ENCODE peak calls at places on chromosomes 6 and 20, in seven cellular contexts. I, Q, J, A, R, L and Y are unnamed samples.

GRCh38 chr20:32527447-32528055 is 57.6 kb downstream of the NOL4L start:
- DNase-seq in I (peak; percentile 59), Q (no peak), J (no peak), A (no peak), R (peak; percentile 39), L (no peak), Y (no peak)

GRCh38 chr6:127120109-127120786 is 1.8 kb downstream of the RSPO3 start:
- DNase-seq in I (peak; percentile 70), Q (no peak), J (no peak), A (peak; percentile 48), R (peak; percentile 37), L (no peak), Y (no peak)

GRCh38 chr20:39897781-39898466 is 791.1 kb downstream of the MAFB start:
- DNase-seq in I (no peak), Q (no peak), J (peak; percentile 72), A (no peak), R (no peak), L (no peak), Y (no peak)

GRCh38 chr20:4233520-4233919 is 218.2 kb upstream of the RNF24 start:
- DNase-seq in I (no peak), Q (no peak), J (no peak), A (no peak), R (no peak), L (no peak), Y (no peak)

GRCh38 chr6:70241991-70242420 is 60.9 kb downstream of the COL9A1 start:
- DNase-seq in I (peak; percentile 36), Q (no peak), J (no peak), A (no peak), R (no peak), L (no peak), Y (no peak)

GRCh38 chr20:46954490-46955038 is 59.9 kb downstream of the EYA2 start:
- DNase-seq in I (no peak), Q (peak; percentile 98), J (peak; percentile 99), A (no peak), R (no peak), L (peak; percentile 86), Y (no peak)

GRCh38 chr6:4599924-4600323 is 176.3 kb upstream of the CDYL start:
- DNase-seq in I (no peak), Q (peak; percentile 72), J (peak; percentile 89), A (no peak), R (no peak), L (no peak), Y (no peak)

GRCh38 chr20:53751394-53752368 is 158.0 kb upstream of the ZNF217 start:
- DNase-seq in I (no peak), Q (no peak), J (peak; percentile 45), A (no peak), R (no peak), L (no peak), Y (no peak)

GRCh38 chr6:168713013-168713412 is 272.0 kb downstream of the SMOC2 start:
- DNase-seq in I (no peak), Q (no peak), J (no peak), A (no peak), R (no peak), L (no peak), Y (no peak)

GRCh38 chr6:144469144-144469575 is 184.0 kb downstream of the UTRN start:
- DNase-seq in I (no peak), Q (no peak), J (peak; percentile 64), A (no peak), R (no peak), L (no peak), Y (no peak)

GRCh38 chr6:136823128-136823660 is 802 bp downstream of the PEX7 start:
- DNase-seq in I (no peak), Q (no peak), J (no peak), A (no peak), R (no peak), L (no peak), Y (no peak)

GRCh38 chr6:76771076-76771634 is 692.1 kb downstream of the HTR1B start:
- DNase-seq in I (no peak), Q (no peak), J (no peak), A (no peak), R (no peak), L (no peak), Y (no peak)

GRCh38 chr6:13877116-13877515 is 47.6 kb upstream of the RNF182 start:
- DNase-seq in I (no peak), Q (peak; percentile 63), J (no peak), A (no peak), R (no peak), L (no peak), Y (no peak)

GRCh38 chr6:25671652-25672051 is 19.6 kb downstream of the SCGN start:
- DNase-seq in I (no peak), Q (no peak), J (no peak), A (no peak), R (no peak), L (no peak), Y (no peak)

GRCh38 chr6:90468080-90468479 is 118.8 kb downstream of the MAP3K7 start:
- DNase-seq in I (no peak), Q (peak; percentile 54), J (no peak), A (no peak), R (no peak), L (no peak), Y (no peak)

GRCh38 chr6:27810768-27811298 is 101.4 kb downstream of the OR2B2 start:
- DNase-seq in I (no peak), Q (no peak), J (no peak), A (no peak), R (no peak), L (no peak), Y (no peak)

GRCh38 chr20:15895560-15896084 is 677.6 kb downstream of the KIF16B start:
- DNase-seq in I (peak; percentile 28), Q (no peak), J (no peak), A (no peak), R (no peak), L (no peak), Y (peak; percentile 22)

GRCh38 chr6:37579444-37580067 is 79.9 kb upstream of the CCDC167 start:
- DNase-seq in I (no peak), Q (no peak), J (peak; percentile 37), A (no peak), R (no peak), L (no peak), Y (no peak)

GRCh38 chr6:32192608-32193039 is at the start of gene GPSM3:
- DNase-seq in I (peak; percentile 92), Q (peak; percentile 16), J (peak; percentile 42), A (no peak), R (no peak), L (no peak), Y (peak; percentile 59)

GRCh38 chr6:36386495-36387439 is 702 bp downstream of the ETV7 start:
- DNase-seq in I (peak; percentile 84), Q (peak; percentile 56), J (peak; percentile 54), A (peak; percentile 27), R (peak; percentile 61), L (peak; percentile 15), Y (peak; percentile 27)

GRCh38 chr6:36389353-36389752 is 1.9 kb upstream of the ETV7 start:
- DNase-seq in I (no peak), Q (no peak), J (no peak), A (no peak), R (no peak), L (no peak), Y (no peak)

GRCh38 chr6:36387440-36388303 is at the start of gene ETV7:
- DNase-seq in I (peak; percentile 92), Q (no peak), J (peak; percentile 24), A (peak; percentile 39), R (peak; percentile 53), L (no peak), Y (no peak)

GRCh38 chr6:36392621-36393020 is 5.2 kb upstream of the ETV7 start:
- DNase-seq in I (no peak), Q (no peak), J (no peak), A (no peak), R (no peak), L (no peak), Y (no peak)
- TF ChIP-seq CTCF in I (no peak), Q (no peak), J (no peak), A (no peak), R (peak; percentile 27), L (no peak), Y (no peak)

GRCh38 chr6:71730284-71730683 is 156.1 kb upstream of the RIMS1 start:
- DNase-seq in I (no peak), Q (no peak), J (no peak), A (no peak), R (no peak), L (no peak), Y (no peak)

GRCh38 chr6:71727632-71728294 is 158.6 kb upstream of the RIMS1 start:
- DNase-seq in I (no peak), Q (peak; percentile 3), J (peak; percentile 50), A (no peak), R (no peak), L (no peak), Y (no peak)

GRCh38 chr6:71721642-71722041 is 164.7 kb upstream of the RIMS1 start:
- DNase-seq in I (no peak), Q (peak; percentile 24), J (peak; percentile 77), A (no peak), R (no peak), L (no peak), Y (no peak)

GRCh38 chr6:71724456-71725180 is 161.7 kb upstream of the RIMS1 start:
- DNase-seq in I (no peak), Q (no peak), J (peak; percentile 49), A (no peak), R (no peak), L (no peak), Y (no peak)

DNA sequence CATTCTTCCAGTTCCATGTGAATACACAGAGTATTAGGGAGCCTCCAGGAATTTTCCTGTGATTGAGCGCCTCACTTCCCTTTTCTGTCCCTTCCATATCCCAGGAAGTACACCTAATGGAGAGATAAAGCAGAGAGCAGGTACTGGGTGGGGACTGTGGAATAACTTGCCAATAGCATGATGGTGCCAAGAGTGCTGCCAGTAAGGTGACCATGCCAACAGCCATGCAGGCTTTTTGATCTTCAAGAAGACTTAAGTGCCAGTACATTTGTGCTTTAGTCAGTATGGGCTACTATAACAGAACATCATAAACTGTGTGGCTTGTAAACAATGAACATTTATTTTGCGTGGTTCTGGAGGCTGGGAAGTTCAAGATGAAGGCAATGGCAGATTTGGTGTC is 160.2 kb upstream of the RIMS1 start:
- DNase-seq in I (no peak), Q (no peak), J (no peak), A (no peak), R (no peak), L (no peak), Y (no peak)
- TF ChIP-seq CTCF in I (no peak), Q (no peak), J (no peak), A (no peak), R (no peak), L (no peak), Y (no peak)

GRCh38 chr6:159540883-159541282 is 152.2 kb downstream of the SOD2 start:
- DNase-seq in I (no peak), Q (no peak), J (no peak), A (no peak), R (no peak), L (no peak), Y (no peak)

GRCh38 chr6:159541296-159541695 is 151.7 kb downstream of the SOD2 start:
- DNase-seq in I (no peak), Q (no peak), J (no peak), A (no peak), R (no peak), L (no peak), Y (no peak)

GRCh38 chr6:159535629-159536028 is 157.4 kb downstream of the SOD2 start:
- DNase-seq in I (no peak), Q (no peak), J (no peak), A (no peak), R (no peak), L (no peak), Y (no peak)

GRCh38 chr6:159540152-159540551 is 152.9 kb downstream of the SOD2 start:
- DNase-seq in I (no peak), Q (no peak), J (no peak), A (peak; percentile 41), R (peak; percentile 59), L (no peak), Y (no peak)
- TF ChIP-seq CTCF in I (no peak), Q (peak; percentile 47), J (no peak), A (peak; percentile 38), R (peak; percentile 64), L (no peak), Y (no peak)

GRCh38 chr20:8788275-8788674 is 280.6 kb upstream of the PLCB4 start:
- DNase-seq in I (no peak), Q (no peak), J (no peak), A (no peak), R (no peak), L (no peak), Y (no peak)
- TF ChIP-seq CTCF in I (no peak), Q (no peak), J (no peak), A (no peak), R (no peak), L (no peak), Y (no peak)